ENCODE peak calls at places on chromosomes 7 and 10, in five cellular contexts. X, B, C, N and Q are unnamed samples.

GRCh38 chr7:151411551-151411950 is 1.7 kb upstream of the WDR86 start:
- DNase-seq in B (no peak), N (no peak), C (no peak), X (no peak), Q (no peak)

GRCh38 chr10:22345301-22346086 is at the start of gene SPAG6:
- DNase-seq in N (peak; percentile 72), X (peak; percentile 42), B (no peak), C (peak; percentile 80), Q (no peak)

GRCh38 chr10:43109671-43110249 is 28.5 kb upstream of the CSGALNACT2 start:
- DNase-seq in B (no peak), C (no peak), X (no peak), N (no peak), Q (no peak)

GRCh38 chr7:90763108-90763507 is 167.0 kb downstream of the CDK14 start:
- DNase-seq in B (no peak), C (no peak), X (no peak), N (no peak), Q (no peak)

GRCh38 chr7:114269714-114270113 is 144.9 kb upstream of the FOXP2 start:
- DNase-seq in C (no peak), X (no peak), N (no peak), B (no peak), Q (no peak)

GRCh38 chr10:128631801-128632241 is 505.6 kb upstream of the MKI67 start:
- DNase-seq in B (no peak), N (no peak), X (no peak), C (no peak), Q (no peak)

GRCh38 chr7:135368416-135369186 is 135.0 kb downstream of the STRA8 start:
- DNase-seq in B (no peak), N (no peak), C (no peak), X (no peak), Q (no peak)

GRCh38 chr7:90568213-90568612 is 27.9 kb upstream of the CDK14 start:
- DNase-seq in C (no peak), X (no peak), B (no peak), N (no peak), Q (no peak)

GRCh38 chr7:65980478-65981250 is 1.3 kb downstream of the GUSB start:
- DNase-seq in C (no peak), X (peak; percentile 34), B (peak; percentile 29), N (peak; percentile 82), Q (no peak)

GRCh38 chr10:98195132-98195531 is 60.7 kb downstream of the R3HCC1L start:
- DNase-seq in N (no peak), C (no peak), X (no peak), B (no peak), Q (no peak)

GRCh38 chr10:113087082-113088029 is 137.3 kb downstream of the TCF7L2 start:
- DNase-seq in B (peak; percentile 86), C (no peak), X (no peak), N (peak; percentile 88), Q (no peak)

GRCh38 chr7:5450549-5451327 is 27.1 kb upstream of the TNRC18 start:
- DNase-seq in N (peak; percentile 81), B (peak; percentile 56), C (peak; percentile 76), X (peak; percentile 48), Q (no peak)

GRCh38 chr10:51786016-51786683 is 86.8 kb upstream of the CSTF2T start:
- DNase-seq in B (no peak), C (no peak), X (no peak), N (no peak), Q (no peak)

GRCh38 chr10:50501478-50501877 is 122.3 kb downstream of the SGMS1 start:
- DNase-seq in B (no peak), C (no peak), N (no peak), X (no peak), Q (no peak)

GRCh38 chr10:22690614-22691431 is 23.6 kb downstream of the PIP4K2A start:
- DNase-seq in B (no peak), N (no peak), C (no peak), X (no peak), Q (no peak)

GRCh38 chr7:20797174-20798080 is 10.7 kb upstream of the SP8 start:
- DNase-seq in C (no peak), N (no peak), B (no peak), X (no peak), Q (no peak)

GRCh38 chr7:34748244-34749039 is 90.4 kb downstream of the NPSR1 start:
- DNase-seq in B (peak; percentile 23), N (no peak), X (no peak), C (no peak), Q (no peak)

GRCh38 chr7:13097508-13097907 is 410.1 kb downstream of the ARL4A start:
- DNase-seq in N (no peak), B (no peak), X (no peak), C (no peak), Q (no peak)

GRCh38 chr10:408223-408622 is 273.0 kb downstream of the ZMYND11 start:
- DNase-seq in N (no peak), X (no peak), C (no peak), B (no peak), Q (no peak)

GRCh38 chr10:24341371-24341770 is 132.4 kb downstream of the KIAA1217 start:
- DNase-seq in B (no peak), C (no peak), X (no peak), N (no peak), Q (no peak)

GRCh38 chr10:12795318-12795717 is 206.2 kb downstream of the CCDC3 start:
- DNase-seq in B (no peak), X (no peak), C (no peak), N (no peak), Q (no peak)

GRCh38 chr7:137036768-137037167 is 168.3 kb downstream of the CHRM2 start:
- DNase-seq in N (no peak), X (no peak), B (no peak), C (no peak), Q (no peak)

DNA sequence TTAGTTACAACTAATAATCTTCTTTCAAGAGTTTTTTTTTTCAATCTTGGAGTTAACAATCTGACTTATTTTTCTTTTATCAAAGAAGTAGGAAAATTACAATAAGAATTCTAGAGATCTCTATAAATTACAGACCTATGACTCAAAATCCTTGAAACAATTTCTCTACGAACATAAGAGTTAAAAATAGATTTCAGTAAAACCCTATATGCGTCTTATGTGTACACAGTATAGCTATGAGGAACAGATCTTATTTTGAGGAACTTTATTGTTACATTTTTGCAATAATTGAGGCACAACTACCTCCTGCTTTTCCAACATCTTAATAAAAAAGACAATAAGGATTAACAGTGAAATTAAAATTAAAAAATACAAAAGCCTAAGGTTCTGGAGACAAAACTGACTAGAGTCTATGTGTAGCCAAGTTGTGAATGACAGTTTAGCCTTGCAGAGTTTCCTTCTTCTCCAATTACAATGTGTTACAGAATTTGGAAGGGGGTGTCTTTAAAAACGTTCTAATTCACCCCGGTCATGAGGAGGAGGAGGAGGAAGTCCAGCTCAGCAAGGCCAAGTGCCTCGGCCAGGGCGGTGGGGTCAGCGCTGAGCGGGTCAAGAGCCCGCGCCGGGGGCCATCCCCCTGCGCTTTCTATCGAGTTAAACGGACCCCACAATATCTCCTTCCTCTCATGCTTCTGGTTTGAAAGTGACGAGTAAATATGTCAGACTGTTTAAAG is 40.5 kb downstream of the AMZ1 start:
- DNase-seq in B (peak; percentile 4), C (no peak), N (no peak), X (no peak), Q (no peak)
- H3K27ac ChIP-seq in B (no peak overlapping the region), C (peak overlapping the region; percentile 67), N (peak overlapping the region; percentile 63), X (no peak overlapping the region), Q (peak overlapping the region; percentile 72)

GRCh38 chr7:22814261-22815208 is 8.1 kb downstream of the TOMM7 start:
- DNase-seq in B (no peak), N (no peak), X (no peak), C (no peak), Q (no peak)
- H3K27ac ChIP-seq in B (no peak overlapping the region), N (no peak overlapping the region), X (no peak overlapping the region), C (no peak overlapping the region), Q (no peak overlapping the region)

DNA sequence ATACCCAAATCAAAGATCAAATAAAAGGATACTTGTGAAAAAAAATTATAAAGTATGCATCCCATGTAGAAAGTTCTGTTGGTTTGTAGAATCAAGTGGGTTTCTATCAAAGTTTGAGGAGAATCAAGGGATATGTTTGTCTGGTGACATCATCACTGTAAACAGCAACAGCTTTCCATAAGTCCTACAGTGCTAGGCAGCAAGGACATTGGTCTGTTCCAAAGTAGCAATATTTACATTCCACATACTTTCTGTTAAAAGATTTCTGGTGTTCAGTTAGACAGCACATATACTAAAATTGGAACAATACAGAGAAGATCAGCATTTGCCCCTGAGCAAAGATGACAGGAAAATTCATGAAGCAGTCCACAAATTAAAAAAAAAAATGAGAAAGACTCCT is 683.9 kb downstream of the XPNPEP1 start:
- DNase-seq in C (no peak), X (no peak), B (no peak), N (no peak), Q (no peak)
- H3K27ac ChIP-seq in C (no peak overlapping the region), X (no peak overlapping the region), B (no peak overlapping the region), N (no peak overlapping the region), Q (no peak overlapping the region)

GRCh38 chr7:111727905-111728634 is 165.8 kb upstream of the IMMP2L start:
- DNase-seq in X (no peak), C (no peak), N (no peak), B (no peak), Q (no peak)
- H3K27ac ChIP-seq in X (no peak overlapping the region), C (no peak overlapping the region), N (no peak overlapping the region), B (no peak overlapping the region), Q (no peak overlapping the region)

GRCh38 chr10:44316922-44317215 is 68.0 kb downstream of the CXCL12 start:
- DNase-seq in N (no peak), C (no peak), B (no peak), X (no peak), Q (no peak)

GRCh38 chr10:44314802-44315460 is 70.0 kb downstream of the CXCL12 start:
- DNase-seq in N (no peak), B (no peak), X (no peak), C (no peak), Q (no peak)

GRCh38 chr10:44317856-44318255 is 67.0 kb downstream of the CXCL12 start:
- DNase-seq in B (no peak), N (no peak), C (no peak), X (no peak), Q (no peak)

GRCh38 chr10:44313706-44314307 is 71.1 kb downstream of the CXCL12 start:
- DNase-seq in N (no peak), C (no peak), X (no peak), B (no peak), Q (no peak)

GRCh38 chr10:44316187-44316921 is 68.5 kb downstream of the CXCL12 start:
- DNase-seq in C (no peak), B (no peak), X (no peak), N (no peak), Q (no peak)
- H3K27ac ChIP-seq in C (no peak overlapping the region), B (no peak overlapping the region), X (no peak overlapping the region), N (no peak overlapping the region), Q (no peak overlapping the region)

DNA sequence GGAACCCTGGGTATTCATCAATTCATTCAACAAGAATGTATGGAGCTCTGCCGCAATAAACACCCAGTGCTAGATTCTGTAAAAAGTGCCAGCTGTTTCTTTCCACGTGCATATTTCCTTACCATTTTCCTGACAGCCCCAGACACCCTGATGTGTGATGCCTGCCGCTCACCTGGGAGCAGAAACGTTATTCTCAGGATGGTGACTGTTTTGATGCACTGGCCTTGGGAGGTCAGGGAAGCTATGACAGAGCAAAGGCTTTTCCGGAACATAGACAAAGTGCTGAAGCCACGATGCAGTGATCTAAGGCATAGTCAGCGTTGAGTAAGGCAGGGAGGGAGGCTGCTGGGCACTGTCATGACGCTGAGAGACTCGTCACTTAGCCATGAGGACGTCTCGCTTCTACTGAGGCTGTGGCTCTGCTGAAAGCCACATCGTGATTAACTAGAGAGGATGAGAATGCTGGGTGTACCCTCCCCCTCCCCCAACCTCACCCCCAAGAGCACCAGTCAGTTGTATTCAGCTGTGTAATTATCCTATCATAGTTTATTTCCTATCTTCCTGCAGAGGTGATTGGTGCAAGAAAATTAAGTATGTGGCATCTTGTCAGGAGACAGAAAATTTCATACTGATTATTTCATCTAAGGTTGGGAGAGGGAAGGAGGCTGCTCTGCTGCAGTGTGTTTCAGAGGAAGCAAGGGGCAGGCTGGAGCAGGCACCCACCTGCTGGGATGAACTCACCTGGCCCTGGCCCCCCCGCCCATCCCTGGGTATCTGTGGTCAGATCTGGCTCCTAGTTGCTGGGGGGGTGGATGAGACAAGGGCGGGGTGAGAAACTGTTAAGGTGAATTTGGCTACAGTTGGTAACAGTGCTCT is 48.8 kb upstream of the SMNDC1 start:
- DNase-seq in X (peak; percentile 31), B (no peak), C (peak; percentile 72), N (no peak), Q (no peak)
- H3K27ac ChIP-seq in X (no peak overlapping the region), B (no peak overlapping the region), C (no peak overlapping the region), N (peak overlapping the region; percentile 17), Q (no peak overlapping the region)